ENCODE peak calls at places on chromosome 15, in four cellular contexts. Y is right cardiac atrium; C is AG10803; E is CD8-positive, alpha-beta memory T cell. P is an unnamed sample.

GRCh38 chr15:60480149-60480548 is 1.2 kb upstream of the ICE2 start:
- DNase-seq in Y (no peak), C (no peak), E (no peak), P (peak; percentile 22)

GRCh38 chr15:90582553-90582952 is 52.8 kb downstream of the CRTC3 start:
- DNase-seq in Y (no peak), C (peak; percentile 25), E (no peak), P (no peak)

GRCh38 chr15:60548101-60548500 is 69.2 kb upstream of the ICE2 start:
- DNase-seq in Y (no peak), E (no peak), C (no peak), P (peak; percentile 67)

GRCh38 chr15:29945943-29946591 is 123.8 kb upstream of the TJP1 start:
- DNase-seq in Y (no peak), C (peak; percentile 87), E (no peak), P (no peak)

GRCh38 chr15:72992733-72993321 is 59.4 kb upstream of the NEO1 start:
- DNase-seq in E (no peak), C (peak; percentile 28), Y (peak; percentile 26), P (no peak)

GRCh38 chr15:51533672-51534398 is 88.7 kb downstream of the DMXL2 start:
- DNase-seq in E (no peak), C (no peak), Y (no peak), P (no peak)

GRCh38 chr15:51580982-51581381 is 41.6 kb downstream of the DMXL2 start:
- DNase-seq in C (no peak), E (no peak), Y (no peak), P (no peak)

GRCh38 chr15:92869263-92869940 is 30.7 kb upstream of the CHD2 start:
- DNase-seq in E (no peak), Y (no peak), C (peak; percentile 83), P (no peak)

GRCh38 chr15:25846377-25846776 is 16.8 kb downstream of the ATP10A start:
- DNase-seq in C (no peak), E (no peak), Y (no peak), P (no peak)

GRCh38 chr15:88745075-88745474 is 58.2 kb upstream of the ACAN start:
- DNase-seq in C (no peak), Y (no peak), E (no peak), P (no peak)

GRCh38 chr15:61084944-61085367 is 144.1 kb downstream of the RORA start:
- DNase-seq in Y (no peak), C (no peak), E (no peak), P (peak; percentile 12)

GRCh38 chr15:45535486-45536042 is 13.0 kb upstream of the SLC30A4 start:
- DNase-seq in C (no peak), Y (no peak), E (no peak), P (no peak)

GRCh38 chr15:60773893-60774292 is 295.0 kb upstream of the ICE2 start:
- DNase-seq in Y (no peak), E (no peak), C (no peak), P (no peak)

GRCh38 chr15:51229907-51230328 is 108.5 kb downstream of the CYP19A1 start:
- DNase-seq in Y (no peak), C (peak; percentile 56), E (no peak), P (no peak)

GRCh38 chr15:51907136-51907862 is 64.3 kb downstream of the LEO1 start:
- DNase-seq in Y (no peak), E (no peak), C (no peak), P (no peak)

GRCh38 chr15:26870346-26870745 is 3.5 kb downstream of the GABRA5 start:
- DNase-seq in E (no peak), Y (no peak), C (no peak), P (no peak)

DNA sequence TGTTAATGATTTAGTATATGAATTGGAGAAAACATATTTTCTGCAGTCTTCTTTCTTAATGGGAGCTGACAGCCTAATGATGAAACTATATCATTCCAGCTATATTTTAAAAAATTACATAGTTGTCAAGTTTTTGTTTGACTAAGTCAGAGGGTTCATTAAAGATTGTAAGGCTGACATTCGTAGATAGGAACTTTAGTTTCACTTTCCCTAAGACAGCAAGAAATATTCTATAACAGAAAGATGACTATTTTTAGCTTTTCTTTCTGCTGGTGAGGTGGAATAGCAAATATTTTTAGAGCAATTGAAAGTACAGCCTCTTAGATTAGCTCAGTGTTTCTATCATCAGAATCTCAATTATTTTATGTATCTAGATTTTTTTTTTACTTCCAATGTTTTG is 60.2 kb downstream of the PIAS1 start:
- DNase-seq in Y (no peak), E (no peak), C (peak; percentile 20), P (peak; percentile 26)
- H3K4me3 ChIP-seq in Y (peak overlapping the region; percentile 48), E (no peak overlapping the region), C (peak overlapping the region; percentile 49), P (no peak overlapping the region)

GRCh38 chr15:55257014-55257670 is 32.5 kb downstream of the RAB27A start:
- DNase-seq in E (no peak), Y (no peak), C (no peak), P (no peak)

GRCh38 chr15:55256281-55257013 is 33.2 kb downstream of the RAB27A start:
- DNase-seq in Y (no peak), C (no peak), E (no peak), P (no peak)

GRCh38 chr15:55255714-55256113 is 33.9 kb downstream of the RAB27A start:
- DNase-seq in E (no peak), C (no peak), Y (no peak), P (no peak)

GRCh38 chr15:55253580-55253979 is 36.0 kb downstream of the RAB27A start:
- DNase-seq in C (peak; percentile 59), Y (no peak), E (no peak), P (no peak)

GRCh38 chr15:55254916-55255679 is 34.5 kb downstream of the RAB27A start:
- DNase-seq in E (no peak), Y (no peak), C (no peak), P (no peak)
- H3K4me3 ChIP-seq in E (peak overlapping the region; percentile 63), Y (peak overlapping the region; percentile 41), C (no peak overlapping the region), P (peak overlapping the region; percentile 23)

GRCh38 chr15:55741592-55742497 is 1.1 kb downstream of the PRTG start:
- DNase-seq in Y (no peak), E (no peak), C (no peak), P (peak; percentile 43)

GRCh38 chr15:55739641-55740040 is 3.3 kb downstream of the PRTG start:
- DNase-seq in E (no peak), C (no peak), Y (no peak), P (no peak)

GRCh38 chr15:55740981-55741591 is 1.9 kb downstream of the PRTG start:
- DNase-seq in Y (no peak), E (no peak), C (no peak), P (no peak)

GRCh38 chr15:55738715-55739114 is 4.2 kb downstream of the PRTG start:
- DNase-seq in C (no peak), E (no peak), Y (no peak), P (no peak)

DNA sequence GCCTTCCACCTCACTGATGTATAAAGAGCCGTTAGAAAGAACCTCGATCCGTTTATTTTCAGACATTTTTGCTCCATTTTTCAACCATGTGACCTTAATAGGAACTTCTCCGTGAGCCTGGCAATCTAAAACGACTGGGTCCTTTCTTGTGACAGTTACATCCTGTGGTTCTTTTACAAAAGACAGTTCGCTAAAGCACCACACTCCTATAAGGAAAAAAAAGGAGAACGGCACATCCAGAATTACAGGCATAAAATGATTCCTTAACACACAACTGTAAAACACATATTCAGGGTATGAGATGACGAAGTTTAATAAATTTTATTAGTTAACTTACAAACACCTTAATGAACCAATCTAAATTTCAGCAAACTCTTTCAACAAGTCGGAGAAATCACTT is 2.5 kb downstream of the PRTG start:
- DNase-seq in Y (no peak), E (no peak), C (no peak), P (no peak)
- H3K4me3 ChIP-seq in Y (no peak overlapping the region), E (no peak overlapping the region), C (no peak overlapping the region), P (no peak overlapping the region)

GRCh38 chr15:36860792-36861191 is 239.6 kb downstream of the MEIS2 start:
- DNase-seq in E (no peak), C (no peak), Y (no peak), P (no peak)
- H3K4me3 ChIP-seq in E (no peak overlapping the region), C (no peak overlapping the region), Y (no peak overlapping the region), P (no peak overlapping the region)

DNA sequence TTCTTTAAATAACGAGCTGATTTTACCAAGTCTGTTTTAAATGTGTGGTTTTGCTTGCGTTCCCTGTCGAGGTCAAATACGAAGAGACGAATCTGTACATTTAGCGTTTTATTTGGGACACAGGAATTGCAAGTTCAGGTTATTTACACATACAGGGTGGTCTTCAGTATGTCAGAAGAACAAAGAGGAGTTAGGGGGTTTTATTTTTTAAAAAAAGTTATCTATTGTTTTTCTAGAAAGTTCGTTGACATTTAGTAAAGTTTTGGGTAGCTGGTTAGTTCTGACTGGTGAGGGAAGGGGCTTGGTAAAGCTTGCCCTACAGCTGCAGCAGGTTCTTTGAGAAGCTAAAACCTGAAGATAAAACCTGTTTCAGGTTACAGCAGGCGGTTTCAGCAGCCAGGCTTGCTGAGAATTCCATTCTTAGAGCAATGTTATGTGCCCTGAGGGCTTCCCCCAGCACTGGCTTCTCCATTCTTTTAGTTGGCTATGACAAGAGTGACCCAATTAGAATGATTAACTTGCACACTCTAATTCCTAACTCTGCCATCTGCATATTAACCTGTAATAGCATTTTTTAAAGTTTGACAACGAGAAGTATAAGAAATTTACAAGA is 810 bp upstream of the ZNF280D start:
- DNase-seq in Y (no peak), C (no peak), E (no peak), P (no peak)
- H3K4me3 ChIP-seq in Y (peak overlapping the region; percentile 76), C (no peak overlapping the region), E (no peak overlapping the region), P (no peak overlapping the region)

GRCh38 chr15:95329362-95329761 is 1001.1 kb upstream of the NR2F2 start:
- DNase-seq in Y (no peak), C (no peak), E (no peak), P (no peak)
- H3K4me3 ChIP-seq in Y (peak overlapping the region; percentile 46), C (no peak overlapping the region), E (no peak overlapping the region), P (no peak overlapping the region)

DNA sequence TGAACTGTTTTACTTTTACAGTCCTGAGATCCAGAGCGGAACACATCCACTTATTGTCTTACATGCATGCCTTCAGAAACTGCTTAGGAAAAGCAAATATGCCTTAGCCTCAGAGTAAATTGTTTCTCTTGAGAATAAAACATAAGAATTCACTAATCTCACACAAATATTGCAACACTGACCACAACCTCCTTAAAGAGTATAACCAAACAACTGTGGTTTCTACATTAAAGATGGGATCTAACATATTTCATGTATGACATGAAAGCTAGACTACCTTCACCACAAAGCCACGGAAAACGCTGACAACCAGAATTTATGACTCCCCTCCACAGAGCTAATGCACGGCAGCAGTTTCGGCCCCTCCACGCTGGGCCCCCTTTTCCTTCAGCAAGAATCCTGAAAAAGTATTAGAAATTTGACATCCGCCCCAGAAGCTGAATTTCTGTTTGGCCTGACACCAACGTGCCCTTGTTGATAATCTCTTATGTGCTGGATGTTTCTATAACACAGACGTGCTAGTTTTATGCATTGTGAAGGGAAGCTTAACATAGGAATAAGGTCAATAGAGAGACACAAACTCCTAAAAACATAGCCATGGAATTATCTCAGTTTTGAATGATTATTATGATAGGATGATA is 84.6 kb downstream of the GREM1 start:
- DNase-seq in Y (no peak), C (peak; percentile 91), E (no peak), P (no peak)
- H3K4me3 ChIP-seq in Y (no peak overlapping the region), C (no peak overlapping the region), E (no peak overlapping the region), P (no peak overlapping the region)

GRCh38 chr15:99250001-99250400 is 620 bp upstream of the TTC23 start:
- DNase-seq in C (no peak), Y (no peak), E (no peak), P (no peak)
- H3K4me3 ChIP-seq in C (peak overlapping the region; percentile 89), Y (peak overlapping the region; percentile 100), E (no peak overlapping the region), P (no peak overlapping the region)

P was measured in GM06990.